ENCODE peak calls at places on chromosomes 4 and X, in four cellular contexts. P is breast epithelium, G is HCT116, M is suprapubic skin. B is an unnamed sample.
A peak's percentile ranks its signal among the peaks of the same experiment; 100 is the strongest.

GRCh38 chrX:134443020-134443419 is 16.9 kb upstream of the HPRT1 start:
- DNase-seq in M (no peak), P (no peak), G (no peak), B (no peak)

GRCh38 chr4:121270384-121270783 is 106.3 kb upstream of the TNIP3 start:
- DNase-seq in M (no peak), P (no peak), G (no peak), B (no peak)

GRCh38 chr4:138182838-138183426 is 59.2 kb downstream of the SLC7A11 start:
- DNase-seq in P (no peak), M (no peak), G (peak; percentile 45), B (no peak)

GRCh38 chr4:7929530-7929951 is 10.1 kb downstream of the AFAP1 start:
- DNase-seq in M (no peak), G (peak; percentile 34), P (peak; percentile 78), B (peak; percentile 81)

GRCh38 chrX:103817502-103817901 is 14.6 kb downstream of the RAB9B start:
- DNase-seq in M (no peak), P (no peak), G (peak; percentile 15), B (no peak)

GRCh38 chr4:20418865-20419451 is 167.3 kb downstream of the SLIT2 start:
- DNase-seq in G (peak; percentile 21), M (no peak), P (no peak), B (no peak)

GRCh38 chr4:46432923-46433322 is 43.0 kb upstream of the GABRA2 start:
- DNase-seq in M (no peak), G (no peak), P (no peak), B (no peak)

GRCh38 chr4:2913168-2913567 is 50.0 kb downstream of the NOP14 start:
- DNase-seq in P (no peak), M (no peak), G (no peak), B (no peak)

GRCh38 chr4:617644-618330 is 7.6 kb upstream of the PDE6B start:
- DNase-seq in P (no peak), M (peak; percentile 37), G (no peak), B (no peak)

GRCh38 chr4:27068151-27068862 is 207.7 kb downstream of the STIM2 start:
- DNase-seq in M (no peak), P (no peak), G (no peak), B (no peak)

GRCh38 chr4:55175779-55176231 is 50.4 kb upstream of the KDR start:
- DNase-seq in P (no peak), G (peak; percentile 60), M (no peak), B (no peak)

GRCh38 chr4:33780952-33781655 is 2463.2 kb downstream of the ARAP2 start:
- DNase-seq in P (no peak), G (peak; percentile 55), M (no peak), B (no peak)

GRCh38 chr4:169971456-169972015 is 54.7 kb downstream of the MFAP3L start:
- DNase-seq in M (no peak), G (no peak), P (no peak), B (no peak)

GRCh38 chr4:48262484-48262883 is 7.2 kb downstream of the TEC start:
- DNase-seq in P (no peak), M (no peak), G (no peak), B (no peak)

GRCh38 chrX:1487401-1487800 is 34.7 kb upstream of the ASMTL start:
- DNase-seq in P (no peak), M (peak; percentile 21), G (no peak), B (no peak)

GRCh38 chr4:125334936-125335335 is 20.2 kb downstream of the FAT4 start:
- DNase-seq in G (no peak), P (no peak), M (no peak), B (no peak)

GRCh38 chr4:153113061-153113837 is 91.0 kb upstream of the TRIM2 start:
- DNase-seq in P (no peak), G (no peak), M (no peak), B (no peak)

GRCh38 chrX:11759172-11759460 is 1.1 kb downstream of the MSL3 start:
- DNase-seq in G (no peak), M (no peak), P (no peak), B (no peak)

GRCh38 chrX:11756354-11757318 is 1.4 kb upstream of the MSL3 start:
- DNase-seq in M (no peak), G (no peak), P (no peak), B (no peak)

GRCh38 chrX:11757397-11757728 is 674 bp upstream of the MSL3 start:
- DNase-seq in P (no peak), M (no peak), G (no peak), B (no peak)

GRCh38 chrX:11758400-11759171 is 549 bp downstream of the MSL3 start:
- DNase-seq in G (peak; percentile 45), M (peak; percentile 87), P (peak; percentile 53), B (peak; percentile 88)

DNA sequence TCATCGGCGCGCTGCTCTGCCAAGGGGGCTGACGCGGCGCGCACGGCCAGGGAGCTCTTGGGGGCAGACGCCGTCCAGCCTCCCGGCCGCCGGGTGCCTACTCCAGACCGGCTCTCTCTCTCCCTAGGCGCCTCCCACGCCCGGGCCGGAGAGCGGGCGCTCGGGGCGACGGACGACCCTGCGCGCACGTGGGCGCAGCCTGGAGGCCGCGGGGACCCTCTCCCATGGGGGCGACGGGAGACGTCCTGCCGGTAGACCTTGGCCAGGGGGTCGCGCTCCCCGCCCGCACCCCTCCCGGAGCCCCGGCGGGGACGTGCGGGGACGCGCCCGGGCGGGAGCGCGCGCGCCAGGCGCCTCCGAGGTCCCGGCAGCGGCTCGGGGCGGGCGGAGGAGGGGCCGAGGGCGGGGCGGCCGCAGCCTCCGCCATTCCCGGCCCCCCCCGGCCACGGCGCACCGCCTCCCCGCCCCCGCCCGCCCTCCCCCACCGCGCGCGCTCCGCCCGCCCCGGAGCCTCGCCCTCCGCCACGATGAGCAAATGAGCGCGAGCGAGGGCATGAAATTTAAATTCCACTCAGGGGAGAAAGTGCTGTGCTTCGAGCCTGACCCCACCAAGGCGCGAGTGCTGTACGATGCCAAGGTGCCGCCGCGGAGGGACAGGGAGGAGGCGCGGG is at the start of gene MSL3:
- DNase-seq in M (peak; percentile 78), P (peak; percentile 19), G (no peak), B (peak; percentile 63)
- TF ChIP-seq POLR2A in M (no peak), P (no peak), G (no peak), B (peak; percentile 10)

GRCh38 chrX:108736509-108737479 is at the start of gene IRS4:
- DNase-seq in P (no peak), M (no peak), G (no peak), B (no peak)

GRCh38 chrX:108737754-108738153 is 1.4 kb upstream of the IRS4 start:
- DNase-seq in M (no peak), P (no peak), G (no peak), B (no peak)

GRCh38 chrX:108735087-108735679 is 1.2 kb downstream of the IRS4 start:
- DNase-seq in M (no peak), P (no peak), G (no peak), B (no peak)

GRCh38 chrX:108734426-108734825 is 1.9 kb downstream of the IRS4 start:
- DNase-seq in P (no peak), G (no peak), M (no peak), B (no peak)

DNA sequence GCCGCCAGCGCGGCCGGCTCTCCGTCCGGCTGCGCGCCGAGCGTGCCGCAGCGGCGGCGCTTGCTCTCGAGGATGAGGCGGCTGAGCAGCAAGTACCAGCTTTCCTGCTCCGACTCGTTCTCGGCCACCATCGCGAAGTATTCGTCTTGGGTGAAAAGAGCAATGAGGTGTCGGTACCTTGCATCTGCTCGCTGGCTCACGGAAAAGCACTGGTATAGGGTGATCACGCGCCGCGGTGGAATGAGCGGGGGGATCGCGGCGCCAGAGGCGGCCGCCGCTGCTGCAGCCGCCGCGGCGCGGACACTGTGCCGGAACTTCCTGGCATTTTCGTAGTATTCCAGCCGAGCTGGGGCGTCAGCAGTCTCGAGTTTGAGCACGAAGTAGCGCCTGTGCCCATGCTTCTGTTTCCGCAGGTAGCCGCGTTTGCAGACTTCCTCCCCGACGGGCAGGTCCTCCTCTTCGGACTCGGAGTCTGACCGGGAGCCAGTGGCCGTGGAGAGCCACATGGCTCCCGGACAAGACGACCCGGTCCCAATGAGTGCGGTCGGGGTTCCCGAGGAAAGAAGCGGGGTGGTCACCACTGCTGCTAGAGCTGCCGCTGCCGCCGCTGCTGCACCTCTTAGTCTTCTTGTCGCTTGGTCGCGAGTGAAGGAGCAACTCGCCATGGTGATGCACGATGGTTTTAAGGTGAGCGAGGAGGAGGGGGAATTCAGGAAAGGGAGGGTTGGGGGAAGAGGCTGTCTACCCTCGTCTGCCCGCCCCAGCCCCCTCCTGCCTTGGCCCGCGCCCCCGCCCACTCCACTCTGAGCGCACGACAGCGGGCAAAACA is 469 bp downstream of the IRS4 start:
- DNase-seq in P (no peak), G (no peak), M (no peak), B (no peak)
- H3K4me3 ChIP-seq in P (peak overlapping the region; percentile 29), G (no peak overlapping the region), M (peak overlapping the region; percentile 49), B (peak overlapping the region; percentile 22)

GRCh38 chr4:10416441-10416840 is 40.8 kb downstream of the ZNF518B start:
- DNase-seq in P (no peak), M (no peak), G (no peak), B (no peak)
- TF ChIP-seq POLR2AphosphoS5 in P (no peak), M (no peak), G (no peak), B (no peak)

DNA sequence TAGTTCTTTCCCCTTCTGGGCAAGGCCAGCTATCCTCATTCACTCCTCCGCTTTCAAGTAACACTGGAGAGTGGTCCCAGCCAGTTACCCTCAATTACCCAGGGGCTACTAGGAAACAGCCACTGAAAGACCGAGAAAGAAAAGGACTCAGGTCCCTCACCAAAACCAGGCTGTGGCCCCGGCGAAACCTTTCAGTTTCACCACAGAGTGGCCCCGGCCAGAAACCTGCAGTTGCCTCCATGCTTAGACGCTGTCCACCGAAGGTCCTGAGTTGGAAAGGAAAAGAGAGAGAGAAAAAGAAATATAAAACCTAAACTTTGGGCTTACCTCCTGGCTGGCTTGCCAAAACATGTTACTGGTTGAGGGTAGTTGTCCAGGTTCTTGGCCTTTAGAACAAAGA is 5.0 kb upstream of the AREG start:
- DNase-seq in P (no peak), G (no peak), M (no peak), B (no peak)
- TF ChIP-seq POLR2A in P (no peak), G (no peak), M (no peak), B (no peak)

DNA sequence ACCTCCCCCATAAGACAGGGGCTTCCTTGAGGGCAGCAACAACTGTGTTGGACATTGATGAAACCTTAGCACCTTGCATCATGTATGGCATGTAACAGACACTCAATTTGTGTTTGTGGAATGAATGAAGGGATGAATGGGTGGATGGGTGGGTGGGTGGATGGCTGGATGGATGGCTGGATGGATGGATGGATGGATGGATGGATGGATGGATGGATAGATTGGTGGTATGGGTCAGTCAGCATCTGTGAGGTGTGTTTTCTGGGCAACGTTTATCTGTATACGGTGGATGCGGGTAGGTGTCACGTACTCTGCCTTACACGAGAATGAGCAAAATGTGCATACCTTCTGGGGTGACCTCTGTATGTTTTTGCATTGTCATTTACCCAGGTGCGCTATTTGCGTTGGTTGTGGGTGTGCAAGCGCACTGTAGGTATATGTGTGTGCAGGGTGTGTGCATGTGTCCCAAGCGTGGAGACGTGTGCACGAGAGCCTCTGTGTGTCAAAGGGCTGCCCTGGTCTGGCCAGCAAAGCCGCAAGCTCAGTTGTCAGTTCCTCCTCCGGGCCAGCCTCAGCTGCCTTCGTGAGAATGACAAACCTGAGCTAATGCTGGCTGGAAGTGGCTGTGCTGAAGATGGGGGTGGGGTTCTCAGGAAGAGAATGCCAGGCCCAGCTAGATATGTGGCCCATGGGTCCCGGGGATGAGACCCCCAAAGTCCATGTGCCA is 26.5 kb downstream of the ELF4 start:
- DNase-seq in G (no peak), P (no peak), M (no peak), B (no peak)
- H3K4me3 ChIP-seq in G (no peak overlapping the region), P (no peak overlapping the region), M (no peak overlapping the region), B (no peak overlapping the region)

DNA sequence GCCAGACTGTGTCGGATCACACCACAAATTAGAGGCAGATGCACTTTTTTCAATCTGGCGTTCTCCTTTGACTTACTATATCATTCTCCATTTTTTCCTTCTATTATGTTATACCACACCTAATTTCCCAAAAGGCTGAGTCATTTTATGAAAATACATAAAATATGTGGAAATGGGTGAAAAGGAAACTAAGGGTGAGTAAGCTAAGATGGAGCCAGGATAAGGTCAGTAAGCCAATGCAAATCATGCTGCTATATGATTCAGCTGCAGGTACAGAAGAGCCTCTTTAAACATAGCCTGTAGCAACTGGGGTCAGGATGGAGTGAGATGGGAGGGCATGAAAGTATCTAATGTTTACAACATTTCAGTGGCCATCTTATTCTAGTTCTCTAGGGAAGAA is 94.0 kb upstream of the TEX13A start:
- DNase-seq in G (no peak), P (no peak), M (no peak), B (no peak)
- TF ChIP-seq POLR2AphosphoS5 in G (no peak), P (no peak), M (no peak), B (no peak)

B was measured in transverse colon.